ENCODE peak calls at places on chromosomes 6 and 20, in eight cellular contexts. One of them, this sample, is unnamed.

GRCh38 chr20:39607124-39607523 is 645.0 kb downstream of the DHX35 start:
- DNase-seq in CD8-positive, alpha-beta memory T cell: no peak
- DNase-seq in MM.1S: no peak
- DNase-seq in left lung: no peak
- DNase-seq in CD4-positive, CD25-positive, alpha-beta regulatory T cell: no peak
- DNase-seq in CD4-positive, alpha-beta T cell: no peak
- DNase-seq in iPS DF 6.9: no peak
- DNase-seq in cardiac muscle cell: no peak
- DNase-seq in this sample: no peak

GRCh38 chr6:34172961-34173775 is 27.3 kb upstream of the GRM4 start:
- DNase-seq in CD4-positive, alpha-beta T cell: no peak
- DNase-seq in cardiac muscle cell: no peak
- DNase-seq in left lung: no peak
- DNase-seq in iPS DF 6.9: no peak
- DNase-seq in CD4-positive, CD25-positive, alpha-beta regulatory T cell: no peak
- DNase-seq in MM.1S: no peak
- DNase-seq in CD8-positive, alpha-beta memory T cell: no peak
- DNase-seq in this sample: no peak

GRCh38 chr20:38196016-38196415 is 30.9 kb upstream of the TGM2 start:
- DNase-seq in CD4-positive, CD25-positive, alpha-beta regulatory T cell: no peak
- DNase-seq in CD4-positive, alpha-beta T cell: no peak
- DNase-seq in MM.1S: no peak
- DNase-seq in left lung: no peak
- DNase-seq in CD8-positive, alpha-beta memory T cell: no peak
- DNase-seq in cardiac muscle cell: no peak
- DNase-seq in iPS DF 6.9: no peak
- DNase-seq in this sample: no peak

GRCh38 chr20:10634190-10634589 is 39.6 kb downstream of the JAG1 start:
- DNase-seq in CD4-positive, alpha-beta T cell: no peak
- DNase-seq in CD8-positive, alpha-beta memory T cell: no peak
- DNase-seq in left lung: no peak
- DNase-seq in cardiac muscle cell: no peak
- DNase-seq in iPS DF 6.9: no peak
- DNase-seq in MM.1S: no peak
- DNase-seq in CD4-positive, CD25-positive, alpha-beta regulatory T cell: no peak
- DNase-seq in this sample: no peak

GRCh38 chr20:36339646-36340592 is 33.8 kb downstream of the DLGAP4 start:
- DNase-seq in cardiac muscle cell: no peak
- DNase-seq in MM.1S: no peak
- DNase-seq in CD4-positive, alpha-beta T cell: no peak
- DNase-seq in CD8-positive, alpha-beta memory T cell: no peak
- DNase-seq in iPS DF 6.9: no peak
- DNase-seq in left lung: peak
- DNase-seq in CD4-positive, CD25-positive, alpha-beta regulatory T cell: no peak
- DNase-seq in this sample: peak

GRCh38 chr6:167119680-167120556 is 3.0 kb upstream of the CCR6 start:
- DNase-seq in CD8-positive, alpha-beta memory T cell: peak
- DNase-seq in left lung: no peak
- DNase-seq in MM.1S: peak
- DNase-seq in CD4-positive, alpha-beta T cell: peak
- DNase-seq in cardiac muscle cell: no peak
- DNase-seq in CD4-positive, CD25-positive, alpha-beta regulatory T cell: peak
- DNase-seq in iPS DF 6.9: no peak
- DNase-seq in this sample: no peak

GRCh38 chr6:143673638-143674037 is 4.1 kb upstream of the PHACTR2 start:
- DNase-seq in CD4-positive, alpha-beta T cell: no peak
- DNase-seq in MM.1S: no peak
- DNase-seq in cardiac muscle cell: no peak
- DNase-seq in CD8-positive, alpha-beta memory T cell: no peak
- DNase-seq in iPS DF 6.9: no peak
- DNase-seq in left lung: no peak
- DNase-seq in CD4-positive, CD25-positive, alpha-beta regulatory T cell: no peak
- DNase-seq in this sample: no peak

GRCh38 chr6:105369145-105369544 is 33.7 kb downstream of the PREP start:
- DNase-seq in CD4-positive, alpha-beta T cell: no peak
- DNase-seq in CD4-positive, CD25-positive, alpha-beta regulatory T cell: no peak
- DNase-seq in iPS DF 6.9: no peak
- DNase-seq in cardiac muscle cell: no peak
- DNase-seq in MM.1S: no peak
- DNase-seq in left lung: no peak
- DNase-seq in CD8-positive, alpha-beta memory T cell: no peak
- DNase-seq in this sample: no peak

GRCh38 chr6:116450769-116451740 is 10.1 kb upstream of the CALHM6 start:
- DNase-seq in cardiac muscle cell: no peak
- DNase-seq in left lung: peak
- DNase-seq in iPS DF 6.9: no peak
- DNase-seq in CD4-positive, alpha-beta T cell: no peak
- DNase-seq in MM.1S: no peak
- DNase-seq in CD4-positive, CD25-positive, alpha-beta regulatory T cell: no peak
- DNase-seq in CD8-positive, alpha-beta memory T cell: no peak
- DNase-seq in this sample: no peak

DNA sequence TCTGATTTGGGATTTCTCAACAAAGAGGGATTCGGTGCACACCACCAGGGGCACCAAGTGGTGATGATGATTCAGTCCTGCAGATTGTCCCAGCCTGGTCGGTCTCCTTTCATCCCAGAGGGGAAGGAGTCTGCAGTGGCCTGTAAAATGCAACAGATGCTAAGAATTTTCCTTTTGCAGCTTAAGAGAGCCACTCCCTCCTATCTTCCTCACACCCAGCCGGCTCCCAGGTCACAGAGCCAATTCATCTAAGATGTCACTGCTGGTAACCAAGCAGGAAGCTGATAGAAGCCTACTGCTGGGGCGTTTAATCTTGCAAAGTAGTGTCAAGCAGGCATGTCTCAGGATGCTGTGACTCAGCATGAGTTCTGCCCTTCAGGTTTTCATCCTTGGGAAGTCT is 203.8 kb upstream of the LRFN2 start:
- DNase-seq in CD4-positive, CD25-positive, alpha-beta regulatory T cell: no peak
- DNase-seq in CD4-positive, alpha-beta T cell: no peak
- DNase-seq in MM.1S: no peak
- DNase-seq in iPS DF 6.9: no peak
- DNase-seq in cardiac muscle cell: no peak
- DNase-seq in left lung: no peak
- DNase-seq in CD8-positive, alpha-beta memory T cell: no peak
- DNase-seq in this sample: no peak
- H3K27ac ChIP-seq in CD4-positive, CD25-positive, alpha-beta regulatory T cell: no peak
- H3K27ac ChIP-seq in CD4-positive, alpha-beta T cell: no peak
- H3K27ac ChIP-seq in MM.1S: no peak
- H3K27ac ChIP-seq in iPS DF 6.9: no peak
- H3K27ac ChIP-seq in cardiac muscle cell: no peak
- H3K27ac ChIP-seq in left lung: no peak
- H3K27ac ChIP-seq in CD8-positive, alpha-beta memory T cell: no peak
- H3K27ac ChIP-seq in this sample: no peak

DNA sequence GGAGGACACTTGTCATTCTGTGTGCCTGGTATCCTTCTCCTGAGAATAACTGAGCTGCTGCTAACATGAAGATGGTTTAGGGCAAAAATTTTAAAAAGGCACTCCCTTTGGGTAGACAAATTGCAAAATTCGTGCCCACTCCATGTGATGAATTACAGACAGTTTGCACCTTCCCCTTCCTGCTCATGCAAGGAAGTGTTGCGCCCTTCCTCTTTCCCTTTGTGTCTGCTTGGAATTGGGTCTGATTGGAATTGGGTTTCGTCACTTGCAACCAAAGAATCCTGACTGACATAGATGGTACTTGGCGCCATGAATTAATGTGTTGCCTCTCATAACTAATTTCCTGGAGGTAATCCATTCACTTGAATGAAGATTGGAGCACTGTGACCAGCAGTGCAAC is 62.3 kb upstream of the SHLD1 start:
- DNase-seq in iPS DF 6.9: no peak
- DNase-seq in CD8-positive, alpha-beta memory T cell: no peak
- DNase-seq in CD4-positive, CD25-positive, alpha-beta regulatory T cell: no peak
- DNase-seq in CD4-positive, alpha-beta T cell: no peak
- DNase-seq in cardiac muscle cell: no peak
- DNase-seq in left lung: no peak
- DNase-seq in MM.1S: no peak
- DNase-seq in this sample: no peak
- H3K27ac ChIP-seq in iPS DF 6.9: no peak
- H3K27ac ChIP-seq in CD8-positive, alpha-beta memory T cell: no peak
- H3K27ac ChIP-seq in CD4-positive, CD25-positive, alpha-beta regulatory T cell: no peak
- H3K27ac ChIP-seq in CD4-positive, alpha-beta T cell: no peak
- H3K27ac ChIP-seq in cardiac muscle cell: no peak
- H3K27ac ChIP-seq in left lung: peak
- H3K27ac ChIP-seq in MM.1S: no peak
- H3K27ac ChIP-seq in this sample: no peak

GRCh38 chr20:33552519-33552918 is 62.6 kb downstream of the CBFA2T2 start:
- DNase-seq in CD8-positive, alpha-beta memory T cell: no peak
- DNase-seq in cardiac muscle cell: no peak
- DNase-seq in MM.1S: no peak
- DNase-seq in CD4-positive, CD25-positive, alpha-beta regulatory T cell: no peak
- DNase-seq in iPS DF 6.9: no peak
- DNase-seq in left lung: no peak
- DNase-seq in CD4-positive, alpha-beta T cell: no peak
- DNase-seq in this sample: no peak

GRCh38 chr20:33554914-33555420 is 65.1 kb downstream of the CBFA2T2 start:
- DNase-seq in CD4-positive, CD25-positive, alpha-beta regulatory T cell: peak
- DNase-seq in iPS DF 6.9: no peak
- DNase-seq in CD4-positive, alpha-beta T cell: peak
- DNase-seq in left lung: no peak
- DNase-seq in cardiac muscle cell: peak
- DNase-seq in MM.1S: peak
- DNase-seq in CD8-positive, alpha-beta memory T cell: peak
- DNase-seq in this sample: no peak

GRCh38 chr20:33555755-33556154 is 65.9 kb downstream of the CBFA2T2 start:
- DNase-seq in MM.1S: no peak
- DNase-seq in CD8-positive, alpha-beta memory T cell: no peak
- DNase-seq in cardiac muscle cell: no peak
- DNase-seq in CD4-positive, alpha-beta T cell: no peak
- DNase-seq in CD4-positive, CD25-positive, alpha-beta regulatory T cell: no peak
- DNase-seq in iPS DF 6.9: no peak
- DNase-seq in left lung: no peak
- DNase-seq in this sample: no peak

GRCh38 chr20:33549229-33549628 is 59.3 kb downstream of the CBFA2T2 start:
- DNase-seq in iPS DF 6.9: no peak
- DNase-seq in CD4-positive, alpha-beta T cell: no peak
- DNase-seq in MM.1S: no peak
- DNase-seq in cardiac muscle cell: no peak
- DNase-seq in CD8-positive, alpha-beta memory T cell: no peak
- DNase-seq in left lung: no peak
- DNase-seq in CD4-positive, CD25-positive, alpha-beta regulatory T cell: no peak
- DNase-seq in this sample: no peak

GRCh38 chr20:33551778-33552177 is 61.9 kb downstream of the CBFA2T2 start:
- DNase-seq in left lung: no peak
- DNase-seq in CD4-positive, alpha-beta T cell: no peak
- DNase-seq in CD8-positive, alpha-beta memory T cell: no peak
- DNase-seq in MM.1S: no peak
- DNase-seq in iPS DF 6.9: no peak
- DNase-seq in CD4-positive, CD25-positive, alpha-beta regulatory T cell: no peak
- DNase-seq in cardiac muscle cell: no peak
- DNase-seq in this sample: no peak
- H3K27ac ChIP-seq in left lung: no peak
- H3K27ac ChIP-seq in CD4-positive, alpha-beta T cell: no peak
- H3K27ac ChIP-seq in CD8-positive, alpha-beta memory T cell: no peak
- H3K27ac ChIP-seq in MM.1S: peak
- H3K27ac ChIP-seq in iPS DF 6.9: no peak
- H3K27ac ChIP-seq in CD4-positive, CD25-positive, alpha-beta regulatory T cell: no peak
- H3K27ac ChIP-seq in cardiac muscle cell: no peak
- H3K27ac ChIP-seq in this sample: no peak

GRCh38 chr6:141307309-141307998 is 825.3 kb upstream of the GJE1 start:
- DNase-seq in CD4-positive, CD25-positive, alpha-beta regulatory T cell: no peak
- DNase-seq in iPS DF 6.9: no peak
- DNase-seq in MM.1S: no peak
- DNase-seq in CD4-positive, alpha-beta T cell: no peak
- DNase-seq in CD8-positive, alpha-beta memory T cell: no peak
- DNase-seq in left lung: no peak
- DNase-seq in cardiac muscle cell: no peak
- DNase-seq in this sample: no peak
- H3K27ac ChIP-seq in CD4-positive, CD25-positive, alpha-beta regulatory T cell: no peak
- H3K27ac ChIP-seq in iPS DF 6.9: no peak
- H3K27ac ChIP-seq in MM.1S: no peak
- H3K27ac ChIP-seq in CD4-positive, alpha-beta T cell: no peak
- H3K27ac ChIP-seq in CD8-positive, alpha-beta memory T cell: no peak
- H3K27ac ChIP-seq in left lung: no peak
- H3K27ac ChIP-seq in cardiac muscle cell: no peak
- H3K27ac ChIP-seq in this sample: no peak